ENCODE peak calls at places on chromosomes 16 and 17, in seven cellular contexts. X, V, R, K, Q, T and C are unnamed samples.

GRCh38 chr17:67716405-67716798 is 1.3 kb upstream of the NOL11 start:
- DNase-seq in X (no peak), V (no peak), R (no peak), K (no peak), Q (no peak), T (no peak), C (no peak)

GRCh38 chr16:177394-177822 is 928 bp downstream of the HBA1 start:
- DNase-seq in X (no peak), V (no peak), R (no peak), K (no peak), Q (no peak), T (no peak), C (no peak)

GRCh38 chr16:85141491-85142128 is 29.3 kb upstream of the CIBAR2 start:
- DNase-seq in X (no peak), V (no peak), R (no peak), K (no peak), Q (no peak), T (no peak), C (no peak)

GRCh38 chr16:3054965-3055733 is 8.8 kb downstream of the MMP25 start:
- DNase-seq in X (no peak), V (no peak), R (no peak), K (no peak), Q (no peak), T (no peak), C (no peak)

GRCh38 chr16:22318690-22319358 is 21.6 kb downstream of the POLR3E start:
- DNase-seq in X (peak; percentile 68), V (peak; percentile 81), R (no peak), K (peak; percentile 77), Q (peak; percentile 28), T (no peak), C (peak; percentile 33)

GRCh38 chr16:89268585-89268984 is 51.1 kb downstream of the ZNF778 start:
- DNase-seq in X (no peak), V (no peak), R (peak; percentile 34), K (no peak), Q (no peak), T (no peak), C (no peak)

GRCh38 chr17:68600123-68600880 is 865 bp downstream of the FAM20A start:
- DNase-seq in X (peak; percentile 89), V (peak; percentile 81), R (no peak), K (peak; percentile 84), Q (peak; percentile 42), T (peak; percentile 44), C (no peak)

GRCh38 chr17:55238197-55238930 is 26.4 kb upstream of the HLF start:
- DNase-seq in X (peak; percentile 94), V (peak; percentile 97), R (peak; percentile 93), K (peak; percentile 97), Q (peak; percentile 88), T (peak; percentile 95), C (peak; percentile 99)

GRCh38 chr16:78528265-78528664 is 428.8 kb downstream of the WWOX start:
- DNase-seq in X (no peak), V (no peak), R (no peak), K (no peak), Q (no peak), T (no peak), C (peak; percentile 55)

GRCh38 chr17:45221997-45222272 is 250 bp downstream of the FMNL1 start:
- DNase-seq in X (no peak), V (no peak), R (no peak), K (no peak), Q (no peak), T (no peak), C (no peak)

GRCh38 chr16:50185005-50185505 is 31.9 kb downstream of the TENT4B start:
- DNase-seq in X (no peak), V (no peak), R (no peak), K (no peak), Q (no peak), T (no peak), C (no peak)

GRCh38 chr17:45092932-45093430 is 31.9 kb downstream of the NMT1 start:
- DNase-seq in X (peak; percentile 82), V (no peak), R (peak; percentile 97), K (no peak), Q (no peak), T (peak; percentile 94), C (peak; percentile 97)

GRCh38 chr17:68198931-68199836 is 48.7 kb upstream of the AMZ2 start:
- DNase-seq in X (no peak), V (peak; percentile 58), R (no peak), K (peak; percentile 58), Q (no peak), T (no peak), C (no peak)

GRCh38 chr16:89495121-89495520 is 4.8 kb upstream of the ANKRD11 start:
- DNase-seq in X (no peak), V (no peak), R (no peak), K (no peak), Q (no peak), T (no peak), C (no peak)

GRCh38 chr16:57958544-57958943 is 12.4 kb downstream of the CNGB1 start:
- DNase-seq in X (no peak), V (no peak), R (no peak), K (no peak), Q (no peak), T (no peak), C (no peak)

GRCh38 chr16:31335431-31335830 is 19.5 kb upstream of the ITGAX start:
- DNase-seq in X (no peak), V (no peak), R (no peak), K (no peak), Q (no peak), T (no peak), C (no peak)

GRCh38 chr16:82699711-82700495 is 73.1 kb downstream of the CDH13 start:
- DNase-seq in X (no peak), V (no peak), R (no peak), K (no peak), Q (no peak), T (no peak), C (peak; percentile 59)

GRCh38 chr17:17712268-17712924 is 31.1 kb downstream of the RAI1 start:
- DNase-seq in X (no peak), V (no peak), R (no peak), K (no peak), Q (no peak), T (no peak), C (no peak)

GRCh38 chr17:66724581-66725341 is 110.2 kb upstream of the CACNG5 start:
- DNase-seq in X (no peak), V (no peak), R (no peak), K (no peak), Q (no peak), T (no peak), C (no peak)

GRCh38 chr17:35788504-35788998 is 6.9 kb downstream of the MMP28 start:
- DNase-seq in X (no peak), V (no peak), R (no peak), K (no peak), Q (no peak), T (no peak), C (peak; percentile 89)

GRCh38 chr17:16942141-16943031 is 29.5 kb downstream of the TNFRSF13B start:
- DNase-seq in X (peak; percentile 64), V (no peak), R (no peak), K (no peak), Q (no peak), T (no peak), C (no peak)

GRCh38 chr17:66123163-66123562 is 68.8 kb downstream of the CEP112 start:
- DNase-seq in X (no peak), V (no peak), R (no peak), K (peak; percentile 53), Q (no peak), T (no peak), C (no peak)

GRCh38 chr17:11324846-11325420 is 83.9 kb downstream of the SHISA6 start:
- DNase-seq in X (no peak), V (no peak), R (no peak), K (no peak), Q (no peak), T (no peak), C (no peak)

GRCh38 chr17:70242781-70243437 is 73.6 kb downstream of the KCNJ2 start:
- DNase-seq in X (no peak), V (no peak), R (no peak), K (no peak), Q (no peak), T (no peak), C (no peak)

GRCh38 chr17:80826346-80826954 is 165.2 kb upstream of the CHMP6 start:
- DNase-seq in X (peak; percentile 55), V (no peak), R (peak; percentile 12), K (no peak), Q (no peak), T (no peak), C (no peak)

GRCh38 chr17:21286066-21286770 is 1.7 kb downstream of the MAP2K3 start:
- DNase-seq in X (peak; percentile 95), V (no peak), R (peak; percentile 97), K (no peak), Q (no peak), T (no peak), C (peak; percentile 91)

GRCh38 chr17:61209524-61209923 is 190.1 kb upstream of the TBX2 start:
- DNase-seq in X (no peak), V (no peak), R (peak; percentile 22), K (no peak), Q (no peak), T (no peak), C (no peak)

GRCh38 chr17:29630630-29631193 is 8.0 kb upstream of the CORO6 start:
- DNase-seq in X (no peak), V (no peak), R (no peak), K (no peak), Q (no peak), T (no peak), C (no peak)

GRCh38 chr16:66516808-66517585 is 32.9 kb downstream of the TK2 start:
- DNase-seq in X (peak; percentile 97), V (no peak), R (peak; percentile 99), K (no peak), Q (peak; percentile 53), T (peak; percentile 92), C (peak; percentile 96)
- TF ChIP-seq CTCF in X (no peak), V (no peak), R (no peak), K (no peak), Q (no peak), T (no peak), C (no peak)

DNA sequence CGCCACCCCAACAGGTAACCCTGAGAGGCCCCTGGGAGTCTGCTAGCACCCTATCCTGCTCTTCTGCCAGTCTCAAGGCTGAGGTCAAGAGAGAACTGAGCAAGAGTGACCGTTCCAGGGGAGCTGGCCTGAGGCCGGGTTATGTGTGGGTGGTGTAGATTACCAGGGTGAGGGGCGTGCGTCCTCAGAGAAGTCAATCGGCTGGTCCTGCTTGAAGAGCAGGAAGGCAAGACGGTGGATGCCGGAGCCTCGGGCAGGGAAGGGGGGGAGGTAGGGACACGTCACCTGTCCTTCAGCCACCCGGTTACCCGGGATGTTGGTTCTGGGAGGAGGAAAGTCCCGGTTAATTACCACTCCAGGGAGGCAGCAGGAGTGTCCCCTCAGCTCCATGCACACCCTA is 2.6 kb upstream of the TRIM65 start:
- DNase-seq in X (no peak), V (no peak), R (peak; percentile 14), K (no peak), Q (no peak), T (no peak), C (no peak)
- TF ChIP-seq CTCF in X (no peak), V (no peak), R (no peak), K (no peak), Q (no peak), T (no peak), C (no peak)

GRCh38 chr17:688100-688989 is 26.3 kb downstream of the VPS53 start:
- DNase-seq in X (no peak), V (peak; percentile 13), R (peak; percentile 23), K (peak; percentile 67), Q (no peak), T (no peak), C (no peak)
- TF ChIP-seq CTCF in X (peak; percentile 28), V (no peak), R (peak; percentile 21), K (peak; percentile 45), Q (peak; percentile 51), T (no peak), C (no peak)

GRCh38 chr16:16145286-16145685 is 78.0 kb downstream of the ABCC6 start:
- DNase-seq in X (no peak), V (no peak), R (no peak), K (no peak), Q (no peak), T (no peak), C (no peak)
- TF ChIP-seq CTCF in X (no peak), V (no peak), R (no peak), K (no peak), Q (no peak), T (no peak), C (no peak)